ENCODE peak calls at places on chromosomes 13 and 19, in nine cellular contexts. I is heart left ventricle, O is heart right ventricle, S is IMR-90, K is tibial nerve, R is hepatocyte, W is fibroblast of lung, L is tibial artery, H is A549. F is an unnamed sample.

GRCh38 chr13:50914848-50915247 is 5.3 kb downstream of the RNASEH2B start:
- DNase-seq in I (no peak), O (no peak), S (peak), K (no peak), R (no peak), W (peak), L (no peak), H (no peak), F (no peak)

GRCh38 chr19:2475018-2475701 is 767 bp upstream of the GADD45B start:
- DNase-seq in I (peak), O (peak), S (peak), K (peak), R (peak), W (peak), L (peak), H (peak), F (no peak)

GRCh38 chr19:1953037-1953436 is 12.1 kb downstream of the CSNK1G2 start:
- DNase-seq in I (no peak), O (no peak), S (no peak), K (no peak), R (no peak), W (no peak), L (no peak), H (no peak), F (no peak)

GRCh38 chr13:58852076-58852475 is 1220.5 kb downstream of the PCDH17 start:
- DNase-seq in I (no peak), O (no peak), S (no peak), K (no peak), R (no peak), W (peak), L (no peak), H (no peak), F (no peak)

GRCh38 chr13:39397866-39398265 is 205.1 kb downstream of the LHFPL6 start:
- DNase-seq in I (no peak), O (no peak), S (no peak), K (no peak), R (no peak), W (no peak), L (peak), H (no peak), F (no peak)

GRCh38 chr19:19474950-19475781 is 40.2 kb downstream of the TSSK6 start:
- DNase-seq in I (no peak), O (no peak), S (no peak), K (no peak), R (no peak), W (no peak), L (no peak), H (no peak), F (no peak)

GRCh38 chr19:23203841-23204344 is 46.3 kb downstream of the ZNF724 start:
- DNase-seq in I (peak), O (peak), S (no peak), K (no peak), R (no peak), W (peak), L (no peak), H (no peak), F (no peak)

GRCh38 chr19:16473875-16474397 is 2.2 kb upstream of the EPS15L1 start:
- DNase-seq in I (no peak), O (no peak), S (no peak), K (no peak), R (no peak), W (no peak), L (no peak), H (no peak), F (no peak)

GRCh38 chr19:14333101-14333871 is 48.0 kb upstream of the ADGRE5 start:
- DNase-seq in I (no peak), O (peak), S (no peak), K (no peak), R (peak), W (peak), L (no peak), H (peak), F (no peak)

DNA sequence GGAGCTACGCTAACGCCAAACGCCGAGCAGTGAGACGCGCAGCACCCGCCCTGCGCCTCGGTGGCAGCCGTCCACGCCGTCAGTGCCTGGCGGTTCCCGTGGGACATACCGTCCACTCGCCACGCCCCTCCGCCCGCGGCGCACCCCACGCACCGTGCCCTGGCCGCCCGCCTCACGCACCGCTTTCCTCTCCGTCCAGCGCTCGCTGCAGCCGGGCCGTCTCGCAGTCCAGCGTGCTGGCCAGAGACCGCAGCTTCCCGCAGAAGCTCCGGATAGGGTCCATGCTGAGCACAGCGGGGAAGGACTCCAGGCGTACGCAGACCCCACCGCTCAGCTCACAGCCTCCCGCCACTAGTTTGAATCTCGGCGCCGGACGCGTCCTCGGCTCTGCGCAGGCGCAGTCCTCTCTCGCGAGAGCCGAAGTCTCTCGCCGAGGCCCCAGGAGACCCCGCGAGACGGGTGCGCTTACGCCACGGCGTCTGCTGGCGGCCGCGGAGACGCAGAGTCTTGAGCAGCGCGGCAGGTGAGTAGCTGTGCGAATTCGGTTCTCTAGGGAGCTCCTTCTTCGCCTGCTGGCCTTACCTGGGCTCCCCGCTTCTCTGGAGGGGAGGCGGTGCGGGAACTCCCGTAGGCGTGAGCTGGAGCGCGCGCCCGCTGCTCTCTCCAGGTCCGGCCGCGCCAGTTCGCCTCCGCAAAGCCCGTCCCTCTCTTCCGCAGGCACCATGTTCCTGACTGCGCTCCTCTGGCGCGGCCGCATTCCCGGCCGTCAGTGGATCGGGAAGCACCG is at the start of the genes MRPL57 and SKA3:
- DNase-seq in I (peak), O (peak), S (peak), K (peak), R (peak), W (peak), L (peak), H (peak), F (peak)
- TF ChIP-seq CTCF in I (peak), O (no peak), S (no peak), K (no peak), R (no peak), W (no peak), L (peak), H (no peak), F (no peak)

GRCh38 chr19:12481781-12482504 is 2.7 kb downstream of the ZNF709 start:
- DNase-seq in I (no peak), O (no peak), S (no peak), K (no peak), R (no peak), W (no peak), L (no peak), H (no peak), F (no peak)

GRCh38 chr19:12484371-12485322 is at the start of gene ZNF709:
- DNase-seq in I (peak), O (peak), S (peak), K (peak), R (peak), W (peak), L (peak), H (no peak), F (peak)

GRCh38 chr19:12482505-12482886 is 2.1 kb downstream of the ZNF709 start:
- DNase-seq in I (no peak), O (no peak), S (no peak), K (no peak), R (no peak), W (peak), L (no peak), H (no peak), F (no peak)

GRCh38 chr19:12484011-12484370 is 625 bp downstream of the ZNF709 start:
- DNase-seq in I (no peak), O (no peak), S (peak), K (no peak), R (no peak), W (peak), L (no peak), H (no peak), F (no peak)

DNA sequence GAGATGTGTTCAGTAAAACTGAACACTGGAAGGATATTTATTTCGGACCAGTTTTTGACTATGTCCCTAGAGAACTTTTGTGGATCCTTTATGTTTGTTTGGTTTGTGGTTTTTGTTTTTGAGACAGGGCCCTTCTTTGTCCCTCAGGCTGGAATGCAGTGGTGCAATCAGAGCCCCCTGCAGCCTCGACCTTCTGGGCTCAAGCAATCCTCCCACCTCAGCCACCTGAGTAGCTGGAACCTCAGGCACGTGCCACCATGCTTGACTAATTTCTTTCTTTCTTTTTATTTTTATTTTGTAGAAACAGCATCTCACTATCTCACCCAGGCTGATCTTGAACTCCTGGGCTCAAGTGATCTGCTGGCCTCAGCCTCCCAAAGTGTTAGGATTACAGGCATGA is 955 bp upstream of the ZNF709 start:
- DNase-seq in I (no peak), O (no peak), S (no peak), K (no peak), R (no peak), W (no peak), L (no peak), H (no peak), F (no peak)
- H3K4me3 ChIP-seq in I (peak), O (no peak), S (no peak), K (no peak), R (no peak), W (no peak), L (no peak), H (no peak), F (no peak)

GRCh38 chr13:47251771-47252170 is 354.9 kb upstream of the HTR2A start:
- DNase-seq in I (no peak), O (no peak), S (no peak), K (no peak), R (no peak), W (peak), L (no peak), H (no peak), F (no peak)
- H3K27ac ChIP-seq in I (no peak), O (no peak), S (no peak), K (no peak), R (no peak), W (no peak), L (peak), H (no peak), F (no peak)

DNA sequence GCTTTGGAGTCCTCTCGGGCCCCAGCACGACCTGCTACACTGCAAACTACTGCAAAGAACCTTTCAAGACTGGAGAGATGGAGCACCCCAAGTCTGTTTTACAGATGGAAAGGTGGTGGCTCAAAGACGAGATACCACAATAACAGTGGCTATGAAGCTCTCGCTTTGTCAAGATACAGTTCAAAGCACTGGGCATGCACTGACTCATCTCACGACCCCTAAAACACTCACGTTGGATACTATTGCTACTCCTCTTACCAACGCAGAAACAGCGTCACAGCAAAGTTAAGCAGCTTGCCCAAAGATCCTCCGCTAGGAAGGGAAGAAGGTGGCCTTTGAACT is 24.0 kb upstream of the LAIR1 start:
- DNase-seq in I (no peak), O (no peak), S (no peak), K (no peak), R (no peak), W (no peak), L (no peak), H (no peak), F (no peak)
- TF ChIP-seq CTCF in I (no peak), O (no peak), S (no peak), K (no peak), R (no peak), W (no peak), L (no peak), H (no peak), F (no peak)

DNA sequence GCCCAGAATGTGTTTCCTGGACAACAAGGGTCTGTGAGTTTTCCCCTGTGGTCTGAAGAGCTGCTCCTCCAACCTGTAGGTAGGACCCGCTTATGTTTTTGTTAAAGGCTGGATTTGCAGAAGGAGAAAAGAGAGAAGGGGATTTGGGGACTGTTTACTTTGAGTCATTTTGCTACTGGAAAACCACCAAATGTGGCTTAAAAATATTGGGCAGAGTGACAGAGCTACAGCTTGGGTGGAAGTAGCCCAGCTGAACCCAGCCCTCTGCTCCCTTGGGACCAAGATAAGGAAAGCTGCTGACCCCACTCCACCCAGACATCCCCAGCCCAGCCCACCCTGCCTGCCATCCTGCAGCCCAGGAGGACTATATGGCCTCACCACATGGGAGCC is 40.0 kb downstream of the TNFRSF19 start:
- DNase-seq in I (no peak), O (peak), S (peak), K (no peak), R (no peak), W (peak), L (no peak), H (no peak), F (no peak)
- H3K4me3 ChIP-seq in I (peak), O (peak), S (no peak), K (no peak), R (no peak), W (peak), L (no peak), H (no peak), F (no peak)